ENCODE peak calls at places on chromosome 6, in seven cellular contexts. Q is thyroid gland, R is H1, K is upper lobe of left lung, X is body of pancreas, P is transverse colon, C is breast epithelium. L is an unnamed sample.

GRCh38 chr6:116101298-116101718 is 655 bp downstream of the NT5DC1 start:
- DNase-seq in Q (peak), R (no peak), K (no peak), X (no peak), P (peak), C (no peak), L (no peak)

GRCh38 chr6:18835976-18836375 is 448.8 kb downstream of the RNF144B start:
- DNase-seq in Q (no peak), R (no peak), K (no peak), X (no peak), P (no peak), C (no peak), L (no peak)

GRCh38 chr6:22766979-22767378 is 197.6 kb downstream of the HDGFL1 start:
- DNase-seq in Q (no peak), R (no peak), K (no peak), X (no peak), P (no peak), C (no peak), L (no peak)

GRCh38 chr6:72533601-72534000 is 88.3 kb upstream of the KCNQ5 start:
- DNase-seq in Q (no peak), R (no peak), K (no peak), X (no peak), P (no peak), C (no peak), L (no peak)

GRCh38 chr6:116557863-116558262 is 4.3 kb downstream of the CALHM4 start:
- DNase-seq in Q (peak), R (no peak), K (no peak), X (no peak), P (no peak), C (no peak), L (no peak)

GRCh38 chr6:149484733-149485700 is at the start of gene ZC3H12D:
- DNase-seq in Q (peak), R (no peak), K (peak), X (peak), P (peak), C (no peak), L (peak)

GRCh38 chr6:108200631-108201030 is 34.8 kb downstream of the NR2E1 start:
- DNase-seq in Q (no peak), R (no peak), K (no peak), X (no peak), P (no peak), C (no peak), L (no peak)

GRCh38 chr6:152368761-152369624 is 268.2 kb downstream of the SYNE1 start:
- DNase-seq in Q (no peak), R (no peak), K (no peak), X (peak), P (peak), C (no peak), L (peak)

GRCh38 chr6:4603291-4603690 is 172.9 kb upstream of the CDYL start:
- DNase-seq in Q (no peak), R (no peak), K (no peak), X (no peak), P (peak), C (no peak), L (peak)

GRCh38 chr6:4879724-4880372 is 103.6 kb downstream of the CDYL start:
- DNase-seq in Q (no peak), R (no peak), K (no peak), X (no peak), P (peak), C (no peak), L (no peak)

GRCh38 chr6:161486903-161487531 is 213.2 kb upstream of the AGPAT4 start:
- DNase-seq in Q (no peak), R (no peak), K (no peak), X (no peak), P (no peak), C (no peak), L (no peak)

GRCh38 chr6:31888281-31889258 is 8.9 kb downstream of the EHMT2 start:
- DNase-seq in Q (peak), R (no peak), K (no peak), X (no peak), P (peak), C (no peak), L (peak)

GRCh38 chr6:136365781-136366354 is 76.2 kb upstream of the BCLAF1 start:
- DNase-seq in Q (no peak), R (no peak), K (peak), X (peak), P (peak), C (peak), L (peak)

GRCh38 chr6:11712760-11713159 is 65.8 kb downstream of the ADTRP start:
- DNase-seq in Q (peak), R (no peak), K (no peak), X (no peak), P (peak), C (no peak), L (no peak)

GRCh38 chr6:93624408-93624807 is 205.0 kb upstream of the EPHA7 start:
- DNase-seq in Q (peak), R (no peak), K (no peak), X (no peak), P (no peak), C (no peak), L (no peak)

GRCh38 chr6:130964289-130964688 is 98.8 kb downstream of the EPB41L2 start:
- DNase-seq in Q (no peak), R (no peak), K (no peak), X (no peak), P (no peak), C (no peak), L (no peak)

GRCh38 chr6:40293824-40294188 is 293.4 kb downstream of the LRFN2 start:
- DNase-seq in Q (no peak), R (no peak), K (peak), X (no peak), P (no peak), C (no peak), L (no peak)

GRCh38 chr6:158500016-158500735 is 59.7 kb upstream of the TMEM181 start:
- DNase-seq in Q (no peak), R (no peak), K (no peak), X (no peak), P (no peak), C (no peak), L (no peak)

GRCh38 chr6:124119591-124119990 is 315.9 kb downstream of the NKAIN2 start:
- DNase-seq in Q (no peak), R (no peak), K (no peak), X (no peak), P (no peak), C (no peak), L (no peak)

GRCh38 chr6:87944541-87944954 is 103.1 kb upstream of the SPACA1 start:
- DNase-seq in Q (peak), R (no peak), K (no peak), X (peak), P (peak), C (peak), L (peak)

GRCh38 chr6:45988635-45989034 is 27.0 kb downstream of the CLIC5 start:
- DNase-seq in Q (peak), R (no peak), K (no peak), X (no peak), P (no peak), C (no peak), L (no peak)

GRCh38 chr6:158506577-158506976 is 53.3 kb upstream of the TMEM181 start:
- DNase-seq in Q (no peak), R (peak), K (no peak), X (no peak), P (no peak), C (no peak), L (no peak)

GRCh38 chr6:162727347-162728176 is at the start of the genes PACRG and PRKN:
- DNase-seq in Q (peak), R (peak), K (peak), X (peak), P (peak), C (peak), L (peak)

GRCh38 chr6:154154389-154154967 is 115.4 kb downstream of the OPRM1 start:
- DNase-seq in Q (peak), R (no peak), K (no peak), X (peak), P (peak), C (no peak), L (peak)

DNA sequence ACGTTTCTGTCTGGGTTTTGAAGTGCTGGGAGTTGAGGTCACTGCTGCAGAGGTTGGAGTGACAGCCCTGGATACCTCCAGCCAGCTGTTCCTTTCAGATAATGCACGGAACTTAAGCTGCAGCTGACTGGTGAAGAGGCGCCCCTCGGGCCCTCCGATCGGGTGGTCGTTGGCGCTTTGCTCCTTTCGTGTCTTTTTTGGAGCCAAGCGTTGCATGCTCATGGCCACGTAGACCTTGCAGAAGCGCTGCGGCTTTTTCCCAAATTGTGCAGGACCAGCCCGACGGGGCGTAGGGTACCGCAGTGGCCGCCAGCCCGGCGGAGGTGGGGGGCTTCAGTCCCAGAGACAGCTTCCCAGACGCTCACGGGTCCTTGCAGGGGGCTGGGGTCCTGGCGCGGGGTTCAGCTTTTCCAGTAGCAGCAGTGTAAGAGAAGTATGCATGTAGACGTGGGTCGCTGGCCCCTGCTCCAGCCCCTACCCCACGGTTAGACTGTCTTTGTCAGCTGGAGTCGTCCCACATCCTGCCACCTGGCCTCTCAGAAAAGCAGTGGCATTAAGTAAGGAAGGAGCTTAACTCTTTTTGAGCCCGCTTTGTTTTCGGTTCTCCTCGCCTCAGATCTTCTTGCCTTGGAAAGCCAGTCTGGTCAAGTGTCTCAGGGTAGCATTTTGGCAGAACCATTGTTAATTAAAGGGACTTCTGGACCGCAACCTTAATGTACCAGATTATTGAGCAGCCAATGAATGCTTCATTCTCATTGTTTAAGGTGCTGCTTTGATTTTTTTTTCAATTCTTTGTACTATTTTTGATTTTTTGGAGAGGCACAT is 838 bp downstream of the TNFAIP3 start:
- DNase-seq in Q (peak), R (no peak), K (peak), X (peak), P (peak), C (no peak), L (peak)
- TF ChIP-seq POLR2A in Q (no peak), R (no peak), K (peak), X (no peak), P (no peak), C (no peak), L (no peak)

GRCh38 chr6:37779111-37779800 is 40.3 kb upstream of the ZFAND3 start:
- DNase-seq in Q (no peak), R (no peak), K (no peak), X (no peak), P (no peak), C (no peak), L (no peak)

GRCh38 chr6:37774028-37774680 is 45.4 kb upstream of the ZFAND3 start:
- DNase-seq in Q (no peak), R (no peak), K (no peak), X (no peak), P (no peak), C (no peak), L (no peak)

GRCh38 chr6:37776546-37776945 is 43.0 kb upstream of the ZFAND3 start:
- DNase-seq in Q (no peak), R (no peak), K (no peak), X (no peak), P (no peak), C (no peak), L (no peak)

GRCh38 chr6:37779902-37780628 is 39.5 kb upstream of the ZFAND3 start:
- DNase-seq in Q (no peak), R (no peak), K (no peak), X (no peak), P (no peak), C (no peak), L (no peak)

GRCh38 chr6:37777272-37777736 is 42.2 kb upstream of the ZFAND3 start:
- DNase-seq in Q (no peak), R (no peak), K (no peak), X (no peak), P (no peak), C (no peak), L (no peak)
- TF ChIP-seq POLR2A in Q (no peak), R (no peak), K (no peak), X (no peak), P (no peak), C (no peak), L (no peak)

DNA sequence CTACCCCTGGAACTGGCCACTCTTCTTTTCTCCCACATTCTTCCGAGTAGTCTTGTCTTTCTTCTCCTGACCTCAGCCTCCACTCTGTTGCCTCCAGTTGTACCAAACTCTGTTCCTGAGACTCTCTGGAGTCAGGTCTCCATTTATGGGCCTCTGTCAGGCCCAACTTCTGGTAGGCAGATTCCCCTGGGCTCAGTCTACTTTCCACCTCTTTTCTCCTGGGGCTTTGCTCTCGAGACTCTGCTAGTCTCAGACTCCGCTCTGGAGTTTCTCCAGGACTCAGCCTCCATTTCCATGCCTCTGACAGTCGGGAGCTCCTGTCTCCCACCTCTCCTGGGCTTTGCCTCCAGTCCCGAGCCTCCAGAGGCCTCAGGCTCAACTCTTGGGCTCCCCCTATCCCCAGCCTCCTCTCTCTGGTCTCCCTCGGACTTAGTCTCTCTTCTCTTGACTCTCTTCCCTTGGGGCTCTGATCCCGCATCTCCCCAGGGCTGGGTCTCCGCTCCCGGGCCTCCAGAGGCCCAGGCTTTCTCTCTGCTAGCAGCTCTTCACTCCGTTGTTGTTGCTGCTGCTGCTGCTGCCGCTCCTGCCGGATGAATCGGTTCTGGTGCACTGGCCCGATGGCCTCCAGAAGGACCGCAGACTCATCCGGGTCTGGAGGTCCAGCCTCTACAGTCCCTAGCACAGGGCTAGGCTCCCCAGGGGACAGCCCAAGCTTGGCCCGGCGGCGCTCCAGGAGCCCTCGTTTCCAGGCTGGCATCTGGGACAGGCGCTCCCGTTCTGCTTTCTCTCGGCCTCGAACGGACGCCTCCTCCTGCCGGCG is 1.1 kb downstream of the PPP1R18 start:
- DNase-seq in Q (no peak), R (no peak), K (peak), X (no peak), P (peak), C (no peak), L (no peak)
- TF ChIP-seq POLR2A in Q (no peak), R (no peak), K (no peak), X (no peak), P (no peak), C (no peak), L (no peak)

GRCh38 chr6:105608711-105609374 is 206.0 kb upstream of the PREP start:
- DNase-seq in Q (no peak), R (no peak), K (no peak), X (no peak), P (peak), C (no peak), L (no peak)
- TF ChIP-seq POLR2A in Q (no peak), R (no peak), K (no peak), X (no peak), P (no peak), C (no peak), L (no peak)

DNA sequence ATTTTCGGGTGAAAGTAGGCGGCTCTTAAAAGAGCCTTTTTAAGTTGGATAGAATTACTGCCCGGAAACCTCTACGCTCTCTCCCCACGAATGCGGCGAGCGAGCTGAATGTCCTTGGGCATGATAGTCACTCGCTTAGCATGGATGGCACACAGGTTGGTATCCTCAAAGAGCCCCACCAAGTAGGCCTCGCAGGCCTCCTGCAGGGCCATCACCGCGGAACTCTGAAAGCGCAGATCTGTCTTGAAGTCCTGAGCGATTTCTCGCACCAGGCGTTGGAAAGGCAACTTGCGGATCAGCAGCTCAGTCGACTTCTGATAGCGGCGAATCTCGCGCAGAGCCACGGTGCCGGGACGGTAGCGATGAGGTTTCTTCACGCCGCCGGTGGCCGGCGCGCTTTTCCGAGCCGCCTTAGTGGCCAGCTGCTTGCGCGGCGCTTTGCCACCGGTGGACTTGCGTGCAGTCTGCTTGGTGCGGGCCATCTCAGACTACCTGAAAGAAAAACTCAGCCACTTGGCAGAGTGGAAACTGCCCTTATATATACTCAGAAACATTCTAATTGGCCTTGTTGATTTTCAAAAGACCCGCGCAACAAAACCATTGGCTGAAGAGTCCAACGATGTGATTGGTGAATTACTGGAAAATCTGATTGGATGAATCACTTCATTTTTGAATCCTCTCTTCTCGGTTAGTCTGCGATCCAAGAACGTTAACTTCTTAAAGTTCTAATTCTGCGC is 93.9 kb upstream of the BTN3A2 start:
- DNase-seq in Q (peak), R (no peak), K (peak), X (no peak), P (peak), C (no peak), L (peak)
- TF ChIP-seq POLR2A in Q (no peak), R (peak), K (no peak), X (no peak), P (peak), C (no peak), L (no peak)

GRCh38 chr6:37353761-37354525 is at the start of gene RNF8:
- DNase-seq in Q (peak), R (peak), K (peak), X (peak), P (peak), C (peak), L (peak)
- TF ChIP-seq POLR2A in Q (no peak), R (no peak), K (peak), X (peak), P (peak), C (no peak), L (no peak)

GRCh38 chr6:41939848-41940758 is 1.5 kb downstream of the CCND3 start:
- DNase-seq in Q (no peak), R (no peak), K (no peak), X (peak), P (peak), C (no peak), L (peak)

GRCh38 chr6:41939091-41939847 is 2.3 kb downstream of the CCND3 start:
- DNase-seq in Q (no peak), R (no peak), K (no peak), X (no peak), P (peak), C (no peak), L (peak)

GRCh38 chr6:41940759-41941279 is 789 bp downstream of the CCND3 start:
- DNase-seq in Q (peak), R (no peak), K (peak), X (peak), P (peak), C (peak), L (peak)

GRCh38 chr6:41942045-41942851 is 640 bp upstream of the CCND3 start:
- DNase-seq in Q (no peak), R (no peak), K (no peak), X (no peak), P (no peak), C (no peak), L (no peak)

DNA sequence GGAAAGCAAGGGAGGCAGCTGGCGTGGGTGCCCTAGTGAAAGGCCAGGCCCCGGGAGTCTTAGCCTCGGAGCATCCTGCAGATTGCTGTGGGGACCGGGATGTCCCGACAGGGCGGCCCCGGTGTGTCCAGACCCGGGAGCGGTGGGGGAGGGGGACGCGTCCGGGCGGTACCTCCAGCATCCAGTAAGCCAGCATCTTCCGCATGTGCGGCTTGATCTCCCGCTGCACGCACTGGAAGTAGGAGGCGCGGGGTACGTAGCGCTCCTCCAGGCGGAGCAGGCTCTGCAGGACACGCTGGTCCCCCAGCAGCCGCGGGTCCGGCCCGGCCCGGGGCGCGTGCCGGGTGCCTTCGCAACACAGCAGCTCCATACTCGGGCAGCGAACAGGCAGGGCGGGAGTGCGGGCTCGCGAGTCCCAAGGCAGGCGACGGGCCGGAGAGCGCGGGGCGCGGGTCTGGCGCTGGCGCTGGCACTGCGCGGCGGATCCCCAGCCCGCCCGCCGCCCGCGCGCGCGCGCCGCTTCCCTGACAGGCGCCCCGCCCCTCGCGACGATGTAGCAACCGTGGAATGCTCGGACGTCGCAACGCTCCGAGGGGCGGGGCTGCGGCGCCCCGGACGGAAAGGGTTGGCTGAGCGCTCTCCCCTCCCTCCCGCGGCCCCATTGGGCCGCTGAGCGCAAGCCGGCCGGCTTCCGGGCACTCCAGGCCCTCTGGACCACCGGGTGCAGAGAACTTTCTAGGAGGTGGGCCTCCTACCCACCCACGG is at the start of gene CCND3:
- DNase-seq in Q (peak), R (no peak), K (peak), X (peak), P (peak), C (peak), L (peak)
- TF ChIP-seq POLR2A in Q (no peak), R (no peak), K (peak), X (peak), P (no peak), C (no peak), L (no peak)

GRCh38 chr6:44249082-44249748 is 2.3 kb downstream of the HSP90AB1 start:
- DNase-seq in Q (no peak), R (no peak), K (no peak), X (no peak), P (no peak), C (no peak), L (no peak)
- TF ChIP-seq POLR2A in Q (no peak), R (no peak), K (no peak), X (no peak), P (no peak), C (no peak), L (no peak)

L was measured in stomach.